ENCODE peak calls at places on chromosomes 11 and 22, in four cellular contexts. N, V, J and B are unnamed samples.

GRCh38 chr11:44453213-44453612 is 112.2 kb upstream of the CD82 start:
- DNase-seq in J (no peak), N (no peak), V (no peak), B (no peak)

GRCh38 chr11:223921-224320 is 12.2 kb downstream of the SIRT3 start:
- DNase-seq in V (no peak), J (no peak), N (no peak), B (no peak)

GRCh38 chr11:116175707-116176106 is 597.1 kb downstream of the BUD13 start:
- DNase-seq in N (no peak), J (no peak), V (no peak), B (no peak)

GRCh38 chr11:65381721-65382035 is 768 bp downstream of the SLC25A45 start:
- DNase-seq in J (no peak), V (no peak), N (peak; percentile 94), B (no peak)

GRCh38 chr22:45998638-45999378 is 21.8 kb upstream of the WNT7B start:
- DNase-seq in J (no peak), V (no peak), N (no peak), B (no peak)

GRCh38 chr11:84780689-84781293 is 846.4 kb downstream of the DLG2 start:
- DNase-seq in V (no peak), N (peak; percentile 6), J (no peak), B (no peak)

GRCh38 chr11:126489791-126490190 is 134.3 kb downstream of the ST3GAL4 start:
- DNase-seq in V (no peak), J (no peak), N (no peak), B (no peak)

GRCh38 chr11:8793114-8793777 is 110.7 kb downstream of the RPL27A start:
- DNase-seq in V (no peak), N (peak; percentile 30), J (no peak), B (no peak)

GRCh38 chr11:115391598-115391997 is 112.6 kb downstream of the CADM1 start:
- DNase-seq in N (no peak), J (no peak), V (no peak), B (no peak)

GRCh38 chr11:134339756-134340155 is 8.0 kb downstream of the GLB1L2 start:
- DNase-seq in J (no peak), N (no peak), V (no peak), B (no peak)

GRCh38 chr11:61028135-61028729 is 56.8 kb downstream of the CD6 start:
- DNase-seq in N (no peak), J (no peak), V (no peak), B (peak; percentile 76)

GRCh38 chr11:124793466-124794278 is 6.5 kb downstream of the MSANTD2 start:
- DNase-seq in J (peak; percentile 64), V (no peak), N (peak; percentile 51), B (no peak)

GRCh38 chr11:2395856-2396255 is 4.7 kb upstream of the TSSC4 start:
- DNase-seq in J (no peak), V (no peak), N (no peak), B (no peak)

GRCh38 chr11:93784935-93785360 is 866 bp downstream of the MED17 start:
- DNase-seq in V (no peak), N (no peak), J (peak; percentile 16), B (no peak)

GRCh38 chr22:49884503-49885260 is 31.0 kb downstream of the ZBED4 start:
- DNase-seq in V (no peak), N (no peak), J (no peak), B (no peak)

DNA sequence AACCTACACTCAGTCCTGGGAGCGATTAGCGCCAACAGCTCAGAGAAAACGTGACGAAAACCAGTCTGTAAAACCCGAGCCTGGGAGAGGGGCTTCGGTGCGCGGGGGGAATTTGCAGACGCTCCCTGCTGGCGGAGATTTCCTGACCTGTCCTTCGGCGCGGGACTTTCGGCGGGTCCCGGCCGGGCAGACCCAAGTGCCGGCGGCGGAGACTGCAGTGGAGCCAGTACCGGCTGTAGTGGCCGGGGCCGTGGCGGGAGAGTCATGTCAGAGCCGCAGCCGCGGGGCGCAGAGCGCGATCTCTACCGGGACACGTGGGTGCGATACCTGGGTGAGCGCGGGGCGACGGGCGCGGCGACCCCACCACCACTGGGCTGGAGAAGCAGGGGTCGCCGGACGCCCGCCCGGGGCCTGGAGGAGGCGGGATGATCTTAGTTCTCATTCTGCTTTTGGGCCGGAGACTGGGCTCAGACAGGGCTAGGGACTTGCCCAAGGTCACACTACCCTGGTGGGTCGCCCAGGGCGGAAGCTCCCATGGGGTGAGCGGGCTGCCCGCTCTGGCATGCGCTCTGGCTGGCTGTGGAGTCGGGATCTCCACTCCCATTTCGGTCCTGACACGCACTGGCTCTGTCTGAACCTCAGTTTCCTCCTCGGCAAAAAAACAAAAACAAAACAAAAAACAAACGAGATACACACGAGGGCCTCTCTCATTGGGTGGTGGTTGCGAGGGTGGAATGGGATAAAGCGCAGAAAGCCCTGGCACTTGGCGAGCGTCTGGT is at the start of gene MTFP1:
- DNase-seq in N (peak; percentile 66), J (peak; percentile 66), V (peak; percentile 83), B (no peak)
- TF ChIP-seq HDAC6 in N (no peak), J (no peak), V (no peak), B (no peak)

DNA sequence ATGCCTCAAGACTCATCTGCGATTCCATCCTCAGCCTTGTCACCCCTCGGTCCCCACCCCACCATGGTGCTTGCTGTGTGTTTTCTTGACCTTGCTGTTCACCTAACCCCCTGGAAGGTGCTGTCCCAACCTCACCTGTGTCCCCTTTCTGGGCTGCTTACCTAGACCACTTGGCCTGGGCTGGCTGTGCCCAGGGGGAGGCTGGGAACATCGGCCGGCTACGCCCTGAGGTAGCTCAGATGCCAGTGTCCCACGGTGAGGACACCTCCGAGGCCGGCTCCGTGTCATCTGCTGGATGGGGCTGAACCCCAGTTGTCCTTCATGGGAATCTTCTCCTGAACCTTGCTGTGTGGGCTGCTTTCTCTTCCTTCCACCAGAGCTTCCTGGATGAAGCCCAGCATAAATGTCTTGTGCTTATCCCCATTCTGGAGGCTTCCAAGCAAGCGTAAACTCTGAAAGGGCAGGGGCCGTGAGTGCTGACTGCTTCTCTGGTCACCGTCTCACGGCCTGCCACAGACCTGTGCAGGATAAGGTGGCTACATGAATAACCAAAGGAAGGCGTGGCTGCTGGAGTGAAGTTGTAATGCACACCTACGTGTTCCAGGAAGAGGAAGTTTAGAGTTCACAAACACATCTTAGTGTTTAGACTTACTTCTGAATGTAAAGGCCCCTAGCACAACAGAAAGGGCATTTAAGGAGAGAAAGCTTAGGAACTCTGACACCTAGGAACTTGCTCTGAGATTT is 724.3 kb downstream of the TBC1D22A start:
- DNase-seq in N (no peak), J (no peak), V (no peak), B (no peak)
- TF ChIP-seq HDAC6 in N (no peak), J (no peak), V (no peak), B (no peak)

DNA sequence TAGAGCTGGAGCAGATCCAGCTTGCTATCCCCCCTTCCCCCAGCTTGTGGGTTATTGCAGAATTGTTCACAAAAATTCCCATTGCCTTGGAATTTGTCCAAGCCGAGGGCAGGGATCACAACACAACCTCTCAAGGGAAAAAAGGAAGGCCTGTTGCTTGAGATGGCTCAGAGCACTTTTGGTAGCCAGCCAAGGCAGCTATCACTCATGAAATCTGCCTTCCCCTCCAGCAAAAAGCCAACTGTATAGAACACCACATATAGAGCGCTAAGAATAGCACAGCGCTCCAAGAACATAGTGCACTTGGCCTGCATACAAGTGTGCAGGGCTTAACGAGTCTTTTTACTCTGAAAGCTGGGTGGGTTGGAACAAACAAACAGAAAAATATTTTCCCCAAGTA is 46.2 kb downstream of the FAM83F start:
- DNase-seq in J (peak; percentile 45), N (no peak), V (no peak), B (no peak)
- TF ChIP-seq HDAC6 in J (no peak), N (no peak), V (no peak), B (no peak)

GRCh38 chr11:18416459-18416858 is 4.3 kb downstream of the LDHC start:
- DNase-seq in N (no peak), J (no peak), V (no peak), B (no peak)
- TF ChIP-seq HDAC6 in N (no peak), J (no peak), V (no peak), B (no peak)

GRCh38 chr11:59782080-59782479 is 26.9 kb downstream of the STX3 start:
- DNase-seq in V (no peak), J (no peak), N (no peak), B (no peak)
- TF ChIP-seq HDAC6 in V (no peak), J (no peak), N (no peak), B (no peak)

GRCh38 chr11:106523921-106524320 is 446.5 kb downstream of the AASDHPPT start:
- DNase-seq in N (no peak), J (no peak), V (no peak), B (no peak)

GRCh38 chr11:106524446-106524845 is 447.0 kb downstream of the AASDHPPT start:
- DNase-seq in J (no peak), V (no peak), N (no peak), B (no peak)

GRCh38 chr11:106514706-106515105 is 437.2 kb downstream of the AASDHPPT start:
- DNase-seq in N (no peak), J (no peak), V (no peak), B (no peak)

DNA sequence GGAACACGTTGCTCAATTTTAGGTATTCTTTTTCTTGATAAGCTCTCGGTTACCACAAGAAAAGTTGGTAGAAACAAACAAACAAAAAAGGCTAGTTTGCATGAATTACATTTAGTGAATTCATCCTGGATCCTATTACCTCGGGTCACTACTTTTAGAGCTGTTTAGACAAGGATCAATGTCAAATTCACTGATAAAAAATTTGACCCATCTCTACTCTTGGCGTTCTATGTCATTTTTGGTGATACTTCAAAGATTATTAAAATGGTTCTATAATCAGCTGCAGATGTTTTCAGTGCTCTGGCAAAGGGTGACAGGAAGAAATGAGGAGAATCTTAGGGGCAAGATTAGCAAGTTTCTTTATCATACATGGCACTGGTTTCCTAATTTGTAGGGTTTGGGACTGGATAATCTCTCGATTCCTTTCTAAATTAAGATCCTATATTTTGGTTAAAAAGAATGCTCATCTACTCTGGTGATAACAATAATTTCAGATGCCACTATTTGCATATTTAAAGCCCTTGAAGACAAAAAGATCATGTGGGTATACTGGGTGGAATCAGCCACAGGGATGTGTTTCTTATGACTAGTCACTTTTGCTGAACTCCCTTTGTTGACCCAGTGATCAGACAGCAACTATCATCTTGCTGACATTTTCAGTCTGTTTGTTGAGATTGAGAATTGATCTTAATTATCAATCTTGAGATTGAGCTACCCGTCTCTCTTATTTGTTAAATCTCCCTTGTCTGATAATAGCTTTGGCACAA is 442.9 kb downstream of the AASDHPPT start:
- DNase-seq in V (no peak), N (no peak), J (no peak), B (no peak)
- TF ChIP-seq HDAC6 in V (no peak), N (no peak), J (no peak), B (no peak)

GRCh38 chr11:128929991-128930390 is 12.7 kb downstream of the TP53AIP1 start:
- DNase-seq in V (no peak), J (no peak), N (no peak), B (no peak)

GRCh38 chr11:128928400-128928799 is 14.3 kb downstream of the TP53AIP1 start:
- DNase-seq in J (no peak), V (no peak), N (no peak), B (peak; percentile 65)

GRCh38 chr11:128927683-128928336 is 14.9 kb downstream of the TP53AIP1 start:
- DNase-seq in V (no peak), N (no peak), J (no peak), B (no peak)

GRCh38 chr11:128931066-128931465 is 11.6 kb downstream of the TP53AIP1 start:
- DNase-seq in N (no peak), J (no peak), V (no peak), B (no peak)

DNA sequence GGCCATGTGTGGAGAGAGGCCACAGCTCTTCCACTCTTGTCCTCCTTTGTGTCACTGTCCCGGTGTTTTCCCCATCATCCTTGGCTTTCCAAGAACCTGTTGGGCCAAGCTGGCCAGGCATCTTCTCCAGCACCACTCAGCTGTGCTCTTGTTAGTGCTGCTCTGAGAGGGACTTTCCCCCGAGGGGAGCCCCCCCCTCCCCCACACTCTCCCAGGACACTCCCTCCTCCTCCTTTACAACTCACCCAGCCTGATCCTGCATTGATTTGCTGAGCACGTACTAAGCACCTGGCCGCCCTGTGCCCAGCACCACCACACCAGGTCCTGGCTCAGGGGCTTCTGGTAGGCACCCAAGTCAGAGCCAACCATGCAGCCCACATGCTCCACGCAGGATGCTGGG is 13.2 kb downstream of the TP53AIP1 start:
- DNase-seq in N (no peak), J (no peak), V (no peak), B (no peak)
- TF ChIP-seq HDAC6 in N (no peak), J (no peak), V (no peak), B (no peak)